ENCODE peak calls at places on chromosomes 13 and 19, in five cellular contexts. G is left lung, E is cardiac fibroblast, O is stomach, H is fibroblast of mammary gland. N is an unnamed sample.

GRCh38 chr13:43785681-43786471 is 896 bp downstream of the ENOX1 start:
- DNase-seq in G (peak), E (peak), O (peak), H (peak), N (no peak)

GRCh38 chr13:111448504-111448903 is 128.1 kb downstream of the TEX29 start:
- DNase-seq in G (no peak), E (no peak), O (no peak), H (no peak), N (no peak)

GRCh38 chr13:94413545-94413944 is 65.9 kb downstream of the DCT start:
- DNase-seq in G (no peak), E (no peak), O (no peak), H (no peak), N (no peak)

GRCh38 chr13:106561551-106562170 is 6.3 kb downstream of the ARGLU1 start:
- DNase-seq in G (no peak), E (peak), O (no peak), H (peak), N (no peak)

GRCh38 chr13:86446311-86446710 is 647.1 kb upstream of the SLITRK6 start:
- DNase-seq in G (no peak), E (no peak), O (no peak), H (peak), N (no peak)

GRCh38 chr19:50909240-50910070 is 1.7 kb downstream of the KLK4 start:
- DNase-seq in G (no peak), E (peak), O (peak), H (peak), N (no peak)

GRCh38 chr19:27777726-27778125 is 1435.2 kb downstream of the UQCRFS1 start:
- DNase-seq in G (no peak), E (peak), O (no peak), H (no peak), N (no peak)

GRCh38 chr13:77329133-77330008 is 2.5 kb upstream of the MYCBP2 start:
- DNase-seq in G (peak), E (peak), O (peak), H (peak), N (peak)

GRCh38 chr19:30846102-30846501 is 473.9 kb downstream of the ZNF536 start:
- DNase-seq in G (no peak), E (no peak), O (no peak), H (no peak), N (no peak)

GRCh38 chr19:18682807-18683108 is 722 bp upstream of the CRTC1 start:
- DNase-seq in G (no peak), E (no peak), O (no peak), H (no peak), N (no peak)

GRCh38 chr19:17255150-17255621 is 9.4 kb downstream of the USHBP1 start:
- DNase-seq in G (peak), E (no peak), O (no peak), H (no peak), N (no peak)

GRCh38 chr19:46821512-46822359 is 28.9 kb downstream of the AP2S1 start:
- DNase-seq in G (no peak), E (no peak), O (no peak), H (no peak), N (no peak)

GRCh38 chr13:99353836-99354235 is 46.6 kb upstream of the GPR183 start:
- DNase-seq in G (no peak), E (no peak), O (no peak), H (no peak), N (no peak)

GRCh38 chr13:105778196-105778595 is 757.3 kb downstream of the EFNB2 start:
- DNase-seq in G (no peak), E (peak), O (no peak), H (peak), N (no peak)

GRCh38 chr19:31352296-31352781 is 3.1 kb upstream of the TSHZ3 start:
- DNase-seq in G (no peak), E (no peak), O (no peak), H (no peak), N (no peak)

DNA sequence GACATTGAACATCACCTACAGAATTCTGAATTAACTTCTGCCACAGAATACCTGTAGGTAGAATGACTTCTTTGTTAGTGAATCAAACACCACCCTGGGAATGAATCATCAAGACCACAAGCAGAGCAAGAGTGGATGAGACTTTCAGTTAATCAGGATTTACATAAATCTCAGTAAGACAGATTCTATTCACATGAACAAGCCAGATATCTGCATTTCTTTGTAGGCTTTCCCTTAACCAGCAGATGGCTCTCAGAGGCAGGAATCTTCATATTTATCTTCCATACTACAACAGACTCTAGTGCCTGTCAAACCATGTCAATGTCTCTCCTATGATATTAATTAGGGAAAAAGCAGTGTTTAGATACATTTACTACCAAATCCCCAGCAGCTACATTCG is 412.1 kb downstream of the KLF12 start:
- DNase-seq in G (no peak), E (peak), O (no peak), H (peak), N (no peak)
- TF ChIP-seq CTCF in G (no peak), E (peak), O (no peak), H (peak), N (no peak)

GRCh38 chr13:33933810-33934209 is 115.9 kb downstream of the RFC3 start:
- DNase-seq in G (no peak), E (no peak), O (no peak), H (no peak), N (no peak)

GRCh38 chr13:33934936-33935510 is 117.1 kb downstream of the RFC3 start:
- DNase-seq in G (no peak), E (no peak), O (no peak), H (no peak), N (no peak)

GRCh38 chr13:33934343-33934742 is 116.4 kb downstream of the RFC3 start:
- DNase-seq in G (no peak), E (no peak), O (no peak), H (no peak), N (no peak)

GRCh38 chr13:33937373-33938087 is 119.6 kb downstream of the RFC3 start:
- DNase-seq in G (no peak), E (no peak), O (no peak), H (no peak), N (no peak)

DNA sequence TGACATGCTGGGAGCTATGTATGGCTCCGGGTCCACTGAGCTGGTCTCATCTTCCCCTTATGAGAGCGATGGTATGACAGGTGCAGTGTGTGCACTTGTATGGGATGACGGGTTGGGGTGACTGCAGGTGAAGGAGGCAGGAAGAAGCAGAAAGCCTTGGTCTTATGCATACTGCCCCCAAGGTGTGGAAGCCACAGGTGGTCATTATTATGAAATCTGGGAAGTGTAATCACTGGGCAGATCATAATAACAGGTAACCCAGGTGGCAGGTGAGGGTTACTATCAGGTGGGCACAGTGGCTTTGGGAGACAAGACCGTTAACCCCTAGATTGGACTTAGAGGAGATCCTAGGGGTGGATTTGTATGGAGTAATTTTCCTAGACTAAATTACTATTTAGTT is 118.0 kb downstream of the RFC3 start:
- DNase-seq in G (no peak), E (no peak), O (no peak), H (no peak), N (no peak)
- TF ChIP-seq CTCF in G (no peak), E (no peak), O (no peak), H (no peak), N (no peak)

GRCh38 chr13:67841071-67841470 is 610.9 kb upstream of the PCDH9 start:
- DNase-seq in G (no peak), E (no peak), O (no peak), H (no peak), N (no peak)
- TF ChIP-seq CTCF in G (no peak), E (no peak), O (no peak), H (no peak), N (no peak)

GRCh38 chr19:778910-779653 is 18.2 kb upstream of the PTBP1 start:
- DNase-seq in G (no peak), E (peak), O (no peak), H (peak), N (no peak)
- TF ChIP-seq CTCF in G (no peak), E (no peak), O (no peak), H (no peak), N (no peak)